ENCODE peak calls at places on chromosomes 11 and 22, in eight cellular contexts. One of them, this sample, is unnamed. For H3K9me3, the result is how much of the 10 kb centered on the place peaks cover.

GRCh38 chr11:3627291-3627690 is 14.5 kb downstream of the ART5 start:
- DNase-seq in esophagus squamous epithelium: no peak
- DNase-seq in A549: no peak
- DNase-seq in neuronal stem cell: no peak
- DNase-seq in CD8-positive, alpha-beta memory T cell: no peak
- DNase-seq in Peyer's patch: no peak
- DNase-seq in adipocyte: peak
- DNase-seq in cardiac muscle cell: peak
- DNase-seq in this sample: no peak

GRCh38 chr11:73957654-73958361 is 7.0 kb downstream of the DNAJB13 start:
- DNase-seq in cardiac muscle cell: no peak
- DNase-seq in CD8-positive, alpha-beta memory T cell: no peak
- DNase-seq in Peyer's patch: peak
- DNase-seq in A549: no peak
- DNase-seq in neuronal stem cell: no peak
- DNase-seq in adipocyte: no peak
- DNase-seq in esophagus squamous epithelium: no peak
- DNase-seq in this sample: no peak

GRCh38 chr11:119057000-119057769 is at the start of gene HYOU1:
- DNase-seq in cardiac muscle cell: peak
- DNase-seq in CD8-positive, alpha-beta memory T cell: peak
- DNase-seq in Peyer's patch: peak
- DNase-seq in adipocyte: peak
- DNase-seq in A549: peak
- DNase-seq in esophagus squamous epithelium: peak
- DNase-seq in neuronal stem cell: peak
- DNase-seq in this sample: peak

GRCh38 chr11:128694618-128695481 is 978 bp downstream of the FLI1 start:
- DNase-seq in Peyer's patch: peak
- DNase-seq in esophagus squamous epithelium: no peak
- DNase-seq in adipocyte: peak
- DNase-seq in neuronal stem cell: no peak
- DNase-seq in CD8-positive, alpha-beta memory T cell: no peak
- DNase-seq in cardiac muscle cell: no peak
- DNase-seq in A549: no peak
- DNase-seq in this sample: no peak

GRCh38 chr11:130442728-130443127 is 5.7 kb upstream of the ADAMTS15 start:
- DNase-seq in adipocyte: no peak
- DNase-seq in neuronal stem cell: no peak
- DNase-seq in Peyer's patch: no peak
- DNase-seq in A549: no peak
- DNase-seq in cardiac muscle cell: no peak
- DNase-seq in CD8-positive, alpha-beta memory T cell: no peak
- DNase-seq in esophagus squamous epithelium: no peak
- DNase-seq in this sample: no peak

GRCh38 chr11:73931039-73931645 is 19.7 kb upstream of the DNAJB13 start:
- DNase-seq in cardiac muscle cell: peak
- DNase-seq in neuronal stem cell: peak
- DNase-seq in esophagus squamous epithelium: no peak
- DNase-seq in CD8-positive, alpha-beta memory T cell: no peak
- DNase-seq in adipocyte: peak
- DNase-seq in Peyer's patch: no peak
- DNase-seq in A549: peak
- DNase-seq in this sample: no peak

GRCh38 chr11:96145163-96145585 is 197.8 kb downstream of the MAML2 start:
- DNase-seq in A549: no peak
- DNase-seq in cardiac muscle cell: no peak
- DNase-seq in Peyer's patch: no peak
- DNase-seq in adipocyte: peak
- DNase-seq in neuronal stem cell: no peak
- DNase-seq in CD8-positive, alpha-beta memory T cell: no peak
- DNase-seq in esophagus squamous epithelium: no peak
- DNase-seq in this sample: no peak

GRCh38 chr11:34531663-34532062 is 18.1 kb upstream of the ELF5 start:
- DNase-seq in esophagus squamous epithelium: no peak
- DNase-seq in Peyer's patch: no peak
- DNase-seq in CD8-positive, alpha-beta memory T cell: no peak
- DNase-seq in A549: no peak
- DNase-seq in neuronal stem cell: no peak
- DNase-seq in cardiac muscle cell: no peak
- DNase-seq in adipocyte: no peak
- DNase-seq in this sample: no peak

GRCh38 chr22:25698986-25699385 is 43.0 kb upstream of the MYO18B start:
- DNase-seq in Peyer's patch: no peak
- DNase-seq in cardiac muscle cell: no peak
- DNase-seq in neuronal stem cell: no peak
- DNase-seq in CD8-positive, alpha-beta memory T cell: no peak
- DNase-seq in esophagus squamous epithelium: no peak
- DNase-seq in adipocyte: no peak
- DNase-seq in A549: no peak
- DNase-seq in this sample: no peak

GRCh38 chr11:132838621-132839020 is 693.7 kb downstream of the OPCML start:
- DNase-seq in neuronal stem cell: no peak
- DNase-seq in adipocyte: peak
- DNase-seq in esophagus squamous epithelium: no peak
- DNase-seq in CD8-positive, alpha-beta memory T cell: no peak
- DNase-seq in A549: no peak
- DNase-seq in Peyer's patch: no peak
- DNase-seq in cardiac muscle cell: peak
- DNase-seq in this sample: no peak

GRCh38 chr11:63687845-63688244 is 6.5 kb downstream of the RTN3 start:
- DNase-seq in esophagus squamous epithelium: no peak
- DNase-seq in neuronal stem cell: no peak
- DNase-seq in adipocyte: no peak
- DNase-seq in Peyer's patch: no peak
- DNase-seq in cardiac muscle cell: no peak
- DNase-seq in A549: no peak
- DNase-seq in CD8-positive, alpha-beta memory T cell: no peak
- DNase-seq in this sample: no peak

GRCh38 chr11:64859542-64860414 is 15.3 kb upstream of the CDC42BPG start:
- DNase-seq in esophagus squamous epithelium: no peak
- DNase-seq in Peyer's patch: no peak
- DNase-seq in CD8-positive, alpha-beta memory T cell: peak
- DNase-seq in adipocyte: no peak
- DNase-seq in neuronal stem cell: no peak
- DNase-seq in cardiac muscle cell: no peak
- DNase-seq in A549: no peak
- DNase-seq in this sample: no peak

GRCh38 chr11:123382555-123383074 is 47.5 kb upstream of the GRAMD1B start:
- DNase-seq in CD8-positive, alpha-beta memory T cell: no peak
- DNase-seq in adipocyte: no peak
- DNase-seq in neuronal stem cell: no peak
- DNase-seq in cardiac muscle cell: no peak
- DNase-seq in A549: no peak
- DNase-seq in esophagus squamous epithelium: no peak
- DNase-seq in Peyer's patch: no peak
- DNase-seq in this sample: no peak

GRCh38 chr11:57680552-57680874 is 12.6 kb downstream of the ZDHHC5 start:
- DNase-seq in CD8-positive, alpha-beta memory T cell: no peak
- DNase-seq in Peyer's patch: no peak
- DNase-seq in cardiac muscle cell: peak
- DNase-seq in adipocyte: peak
- DNase-seq in esophagus squamous epithelium: no peak
- DNase-seq in A549: no peak
- DNase-seq in neuronal stem cell: no peak
- DNase-seq in this sample: no peak

GRCh38 chr11:128299132-128299726 is 288.1 kb downstream of the ETS1 start:
- DNase-seq in A549: no peak
- DNase-seq in CD8-positive, alpha-beta memory T cell: no peak
- DNase-seq in Peyer's patch: no peak
- DNase-seq in cardiac muscle cell: no peak
- DNase-seq in adipocyte: peak
- DNase-seq in neuronal stem cell: no peak
- DNase-seq in esophagus squamous epithelium: no peak
- DNase-seq in this sample: no peak

GRCh38 chr11:94134651-94135512 is 6.2 kb downstream of the PANX1 start:
- DNase-seq in cardiac muscle cell: peak
- DNase-seq in CD8-positive, alpha-beta memory T cell: no peak
- DNase-seq in Peyer's patch: no peak
- DNase-seq in esophagus squamous epithelium: no peak
- DNase-seq in neuronal stem cell: no peak
- DNase-seq in adipocyte: peak
- DNase-seq in A549: no peak
- DNase-seq in this sample: no peak

GRCh38 chr11:71502871-71503435 is 24.1 kb upstream of the KRTAP5-7 start:
- DNase-seq in cardiac muscle cell: no peak
- DNase-seq in esophagus squamous epithelium: no peak
- DNase-seq in A549: no peak
- DNase-seq in Peyer's patch: no peak
- DNase-seq in neuronal stem cell: no peak
- DNase-seq in adipocyte: no peak
- DNase-seq in CD8-positive, alpha-beta memory T cell: no peak
- DNase-seq in this sample: no peak

DNA sequence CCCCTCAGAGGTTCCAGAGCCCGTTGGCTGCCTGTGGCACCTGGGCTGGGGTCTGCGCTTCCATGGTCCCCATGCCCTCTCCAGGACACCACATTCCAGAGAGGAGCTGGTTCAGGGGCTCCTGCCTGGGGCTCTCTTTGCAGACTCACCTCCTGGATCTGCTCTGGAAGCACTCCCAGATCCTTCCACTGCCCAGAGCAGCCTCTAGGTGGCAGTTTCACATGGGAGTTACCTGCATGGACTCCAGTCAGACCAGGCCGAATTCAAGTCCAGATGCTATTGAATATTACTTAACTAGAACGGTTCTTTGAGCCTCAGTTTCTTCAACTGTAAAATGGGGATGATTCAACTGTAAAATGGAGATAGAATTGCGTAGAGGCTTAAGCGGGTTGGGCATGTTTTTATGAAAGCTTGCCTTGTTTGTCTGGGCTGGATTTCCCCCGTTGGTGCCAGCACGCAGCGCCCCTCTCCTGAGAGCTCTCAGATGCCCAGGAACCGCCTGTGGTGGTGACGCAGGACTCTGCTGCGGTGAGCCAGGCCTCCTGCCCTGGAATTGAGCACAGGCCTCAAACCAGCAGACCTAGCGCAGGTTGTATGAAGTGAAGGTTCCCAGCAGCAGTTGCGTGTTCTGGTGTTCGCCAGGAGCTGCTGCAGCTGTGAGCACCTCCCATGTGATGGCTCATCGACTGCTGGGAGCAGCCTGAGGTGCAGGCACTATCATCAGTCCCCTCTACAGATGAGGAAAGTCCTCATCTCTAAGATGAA is 44.2 kb downstream of the LMO1 start:
- DNase-seq in esophagus squamous epithelium: no peak
- DNase-seq in A549: peak
- DNase-seq in CD8-positive, alpha-beta memory T cell: no peak
- DNase-seq in Peyer's patch: no peak
- DNase-seq in adipocyte: peak
- DNase-seq in cardiac muscle cell: peak
- DNase-seq in neuronal stem cell: no peak
- DNase-seq in this sample: no peak
- H3K9me3 ChIP-seq in esophagus squamous epithelium: under half
- H3K9me3 ChIP-seq in A549: under half
- H3K9me3 ChIP-seq in CD8-positive, alpha-beta memory T cell: under half
- H3K9me3 ChIP-seq in Peyer's patch: under half
- H3K9me3 ChIP-seq in adipocyte: under half
- H3K9me3 ChIP-seq in cardiac muscle cell: under half
- H3K9me3 ChIP-seq in neuronal stem cell: under half
- H3K9me3 ChIP-seq in this sample: under half

GRCh38 chr11:97461934-97462333 is 1072.1 kb downstream of the JRKL start:
- DNase-seq in adipocyte: no peak
- DNase-seq in cardiac muscle cell: no peak
- DNase-seq in CD8-positive, alpha-beta memory T cell: no peak
- DNase-seq in Peyer's patch: no peak
- DNase-seq in neuronal stem cell: no peak
- DNase-seq in esophagus squamous epithelium: no peak
- DNase-seq in A549: no peak
- DNase-seq in this sample: no peak
- H3K9me3 ChIP-seq in adipocyte: under half
- H3K9me3 ChIP-seq in cardiac muscle cell: under half
- H3K9me3 ChIP-seq in CD8-positive, alpha-beta memory T cell: under half
- H3K9me3 ChIP-seq in Peyer's patch: under half
- H3K9me3 ChIP-seq in neuronal stem cell: under half
- H3K9me3 ChIP-seq in esophagus squamous epithelium: under half
- H3K9me3 ChIP-seq in A549: under half
- H3K9me3 ChIP-seq in this sample: under half

DNA sequence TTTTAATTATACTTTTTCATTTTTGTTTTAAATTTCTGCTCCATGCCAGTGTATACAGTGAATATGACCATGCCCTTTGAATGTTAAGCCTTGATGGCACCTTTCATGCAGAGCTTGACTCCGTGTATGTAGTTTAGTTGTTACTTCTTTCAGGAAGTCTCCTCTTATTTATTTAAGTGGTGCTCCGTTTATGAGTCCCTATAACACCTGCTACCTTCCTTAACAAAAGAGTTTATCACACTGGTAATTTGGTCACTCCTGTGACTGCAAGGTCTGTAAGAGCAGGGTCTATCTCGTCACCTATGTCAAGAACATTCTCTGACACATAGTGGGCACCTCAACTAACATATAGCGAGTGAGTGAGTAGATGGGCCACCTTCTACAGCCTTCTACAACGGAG is 152.5 kb downstream of the CCDC34 start:
- DNase-seq in Peyer's patch: no peak
- DNase-seq in esophagus squamous epithelium: no peak
- DNase-seq in neuronal stem cell: no peak
- DNase-seq in adipocyte: no peak
- DNase-seq in A549: no peak
- DNase-seq in CD8-positive, alpha-beta memory T cell: no peak
- DNase-seq in cardiac muscle cell: no peak
- DNase-seq in this sample: no peak
- H3K9me3 ChIP-seq in Peyer's patch: under half
- H3K9me3 ChIP-seq in esophagus squamous epithelium: under half
- H3K9me3 ChIP-seq in neuronal stem cell: under half
- H3K9me3 ChIP-seq in adipocyte: under half
- H3K9me3 ChIP-seq in A549: under half
- H3K9me3 ChIP-seq in CD8-positive, alpha-beta memory T cell: under half
- H3K9me3 ChIP-seq in cardiac muscle cell: under half
- H3K9me3 ChIP-seq in this sample: under half

GRCh38 chr22:49530671-49531532 is 296.8 kb downstream of the BRD1 start:
- DNase-seq in neuronal stem cell: no peak
- DNase-seq in Peyer's patch: no peak
- DNase-seq in CD8-positive, alpha-beta memory T cell: peak
- DNase-seq in adipocyte: no peak
- DNase-seq in cardiac muscle cell: no peak
- DNase-seq in A549: no peak
- DNase-seq in esophagus squamous epithelium: no peak
- DNase-seq in this sample: no peak

GRCh38 chr22:49525776-49526535 is 301.7 kb downstream of the BRD1 start:
- DNase-seq in Peyer's patch: no peak
- DNase-seq in A549: no peak
- DNase-seq in neuronal stem cell: no peak
- DNase-seq in CD8-positive, alpha-beta memory T cell: peak
- DNase-seq in esophagus squamous epithelium: no peak
- DNase-seq in adipocyte: no peak
- DNase-seq in cardiac muscle cell: no peak
- DNase-seq in this sample: no peak

GRCh38 chr22:49528420-49528720 is 299.3 kb downstream of the BRD1 start:
- DNase-seq in neuronal stem cell: no peak
- DNase-seq in Peyer's patch: no peak
- DNase-seq in A549: no peak
- DNase-seq in cardiac muscle cell: no peak
- DNase-seq in CD8-positive, alpha-beta memory T cell: no peak
- DNase-seq in esophagus squamous epithelium: no peak
- DNase-seq in adipocyte: no peak
- DNase-seq in this sample: no peak

GRCh38 chr22:49525366-49525765 is 302.3 kb downstream of the BRD1 start:
- DNase-seq in Peyer's patch: no peak
- DNase-seq in A549: no peak
- DNase-seq in esophagus squamous epithelium: no peak
- DNase-seq in cardiac muscle cell: no peak
- DNase-seq in CD8-positive, alpha-beta memory T cell: peak
- DNase-seq in adipocyte: no peak
- DNase-seq in neuronal stem cell: no peak
- DNase-seq in this sample: no peak

GRCh38 chr22:49527611-49528419 is 299.9 kb downstream of the BRD1 start:
- DNase-seq in Peyer's patch: no peak
- DNase-seq in esophagus squamous epithelium: no peak
- DNase-seq in cardiac muscle cell: no peak
- DNase-seq in neuronal stem cell: no peak
- DNase-seq in adipocyte: no peak
- DNase-seq in CD8-positive, alpha-beta memory T cell: peak
- DNase-seq in A549: no peak
- DNase-seq in this sample: no peak
- H3K9me3 ChIP-seq in Peyer's patch: under half
- H3K9me3 ChIP-seq in esophagus squamous epithelium: under half
- H3K9me3 ChIP-seq in cardiac muscle cell: under half
- H3K9me3 ChIP-seq in neuronal stem cell: under half
- H3K9me3 ChIP-seq in adipocyte: under half
- H3K9me3 ChIP-seq in CD8-positive, alpha-beta memory T cell: under half
- H3K9me3 ChIP-seq in A549: under half
- H3K9me3 ChIP-seq in this sample: under half